ENCODE peak calls at places on chromosome 5, in five cellular contexts. T is NCI-H1092 treated with DMSO at 0.1 percent for 48 hours, J is HS-5, V is caudate nucleus, E is foreskin fibroblast. U is an unnamed sample.

GRCh38 chr5:132469380-132470372 is 20.9 kb downstream of the IRF1 start:
- DNase-seq in E (no peak), V (no peak), T (no peak), J (no peak), U (no peak)

GRCh38 chr5:156361451-156362109 is 34.6 kb downstream of the SGCD start:
- DNase-seq in E (peak), J (no peak), V (no peak), T (no peak), U (no peak)

GRCh38 chr5:7419846-7420245 is 23.9 kb downstream of the ADCY2 start:
- DNase-seq in T (no peak), V (no peak), E (no peak), J (no peak), U (no peak)

GRCh38 chr5:176879663-176880392 is 19.3 kb downstream of the HK3 start:
- DNase-seq in E (no peak), V (no peak), J (no peak), T (no peak), U (no peak)

GRCh38 chr5:40578501-40579451 is 100.9 kb upstream of the PTGER4 start:
- DNase-seq in E (peak), J (no peak), T (no peak), V (no peak), U (no peak)

GRCh38 chr5:29134418-29134817 is 2059.1 kb upstream of the CDH6 start:
- DNase-seq in V (no peak), J (no peak), T (no peak), E (no peak), U (no peak)

GRCh38 chr5:159751459-159751858 is 164.8 kb upstream of the ADRA1B start:
- DNase-seq in J (no peak), T (no peak), E (no peak), V (no peak), U (no peak)

GRCh38 chr5:128965011-128965637 is at the start of gene SLC27A6:
- DNase-seq in J (no peak), E (peak), T (no peak), V (no peak), U (peak)

GRCh38 chr5:103031607-103032006 is 88.3 kb downstream of the GIN1 start:
- DNase-seq in V (no peak), E (peak), T (no peak), J (no peak), U (no peak)

GRCh38 chr5:175166013-175166412 is 278.0 kb downstream of the DRD1 start:
- DNase-seq in V (no peak), T (no peak), J (no peak), E (no peak), U (no peak)

GRCh38 chr5:100903036-100903887 is at the start of gene ST8SIA4:
- DNase-seq in T (peak), E (peak), J (peak), V (peak), U (peak)

GRCh38 chr5:93717162-93717561 is 24.2 kb downstream of the POU5F2 start:
- DNase-seq in E (no peak), T (no peak), V (no peak), J (no peak), U (peak)

GRCh38 chr5:81140942-81141341 is 92.2 kb upstream of the CKMT2 start:
- DNase-seq in V (no peak), T (no peak), J (peak), E (peak), U (no peak)

GRCh38 chr5:119613937-119614336 is 15.4 kb upstream of the FAM170A start:
- DNase-seq in E (no peak), J (no peak), T (no peak), V (no peak), U (no peak)

GRCh38 chr5:71893451-71893850 is 174.4 kb downstream of the CARTPT start:
- DNase-seq in V (no peak), E (peak), J (no peak), T (no peak), U (no peak)

GRCh38 chr5:114360362-114360761 is 1.5 kb upstream of the KCNN2 start:
- DNase-seq in J (no peak), E (no peak), T (no peak), V (no peak), U (no peak)

GRCh38 chr5:149730620-149731331 is 666 bp downstream of the PPARGC1B start:
- DNase-seq in J (no peak), V (peak), E (peak), T (peak), U (peak)

GRCh38 chr5:142432369-142432863 is 107.6 kb upstream of the SPRY4 start:
- DNase-seq in E (no peak), T (peak), J (no peak), V (no peak), U (peak)

GRCh38 chr5:150245111-150245789 is 44.3 kb downstream of the CAMK2A start:
- DNase-seq in E (peak), T (no peak), V (no peak), J (no peak), U (no peak)

GRCh38 chr5:136563489-136563888 is 198.1 kb upstream of the TRPC7 start:
- DNase-seq in V (no peak), T (no peak), E (no peak), J (no peak), U (no peak)

GRCh38 chr5:122907238-122907637 is 61.8 kb downstream of the SNX24 start:
- DNase-seq in T (no peak), E (peak), V (no peak), J (peak), U (no peak)

GRCh38 chr5:126938461-126938860 is 91.9 kb downstream of the MARCHF3 start:
- DNase-seq in T (no peak), J (peak), E (peak), V (no peak), U (no peak)

GRCh38 chr5:21121213-21121612 is 1133.2 kb upstream of the CDH18 start:
- DNase-seq in J (no peak), V (no peak), T (no peak), E (no peak), U (no peak)

GRCh38 chr5:29016067-29016466 is 1977.7 kb upstream of the CDH9 start:
- DNase-seq in E (no peak), T (no peak), V (no peak), J (no peak), U (no peak)

GRCh38 chr5:171965740-171966139 is 40.7 kb downstream of the FBXW11 start:
- DNase-seq in V (no peak), J (no peak), E (no peak), T (no peak), U (no peak)

GRCh38 chr5:17077447-17078233 is 139.8 kb upstream of the BASP1 start:
- DNase-seq in T (no peak), J (no peak), E (peak), V (no peak), U (no peak)

GRCh38 chr5:92778261-92778660 is 802.8 kb downstream of the NR2F1-AS1 start:
- DNase-seq in V (no peak), J (no peak), T (no peak), E (no peak), U (no peak)

GRCh38 chr5:77305921-77306320 is 95.4 kb downstream of the PDE8B start:
- DNase-seq in V (no peak), J (no peak), T (no peak), E (peak), U (no peak)

GRCh38 chr5:35815089-35815936 is 41.4 kb upstream of the IL7R start:
- DNase-seq in V (no peak), T (peak), J (no peak), E (no peak), U (no peak)

GRCh38 chr5:6766558-6767191 is 53.4 kb downstream of the TENT4A start:
- DNase-seq in E (peak), V (peak), T (peak), J (peak), U (peak)

GRCh38 chr5:92800360-92800759 is 780.7 kb downstream of the NR2F1-AS1 start:
- DNase-seq in J (no peak), V (no peak), T (peak), E (peak), U (peak)

GRCh38 chr5:7392401-7393024 is 3.4 kb upstream of the ADCY2 start:
- DNase-seq in V (peak), T (peak), J (no peak), E (peak), U (peak)

GRCh38 chr5:139574641-139575312 is 13.6 kb downstream of the UBE2D2 start:
- DNase-seq in T (peak), E (peak), V (no peak), J (no peak), U (peak)

GRCh38 chr5:174816858-174817257 is 92.5 kb downstream of the MSX2 start:
- DNase-seq in E (no peak), J (no peak), V (no peak), T (no peak), U (no peak)

GRCh38 chr5:167166696-167167095 is 1124.7 kb upstream of the WWC1 start:
- DNase-seq in E (no peak), J (no peak), V (no peak), T (no peak), U (no peak)

GRCh38 chr5:80569961-80570786 is at the start of gene ANKRD34B:
- DNase-seq in E (peak), T (no peak), V (peak), J (no peak), U (peak)

GRCh38 chr5:53537711-53538110 is 22.7 kb upstream of the NDUFS4 start:
- DNase-seq in J (no peak), T (no peak), V (no peak), E (peak), U (no peak)

GRCh38 chr5:176887252-176887849 is 11.8 kb downstream of the HK3 start:
- DNase-seq in E (no peak), J (no peak), V (no peak), T (no peak), U (no peak)

GRCh38 chr5:137234973-137235943 is 263.9 kb downstream of the SPOCK1 start:
- DNase-seq in E (no peak), V (no peak), T (no peak), J (no peak), U (no peak)

U was measured in NCI-H345.